ENCODE peak calls at places on chromosome 4, in seven cellular contexts. One of them, this sample, is unnamed.

GRCh38 chr4:153126137-153126536 is 78.1 kb upstream of the TRIM2 start:
- DNase-seq in HepG2: no peak
- DNase-seq in suprapubic skin: no peak
- DNase-seq in sigmoid colon: no peak
- DNase-seq in transverse colon: no peak
- DNase-seq in stomach: no peak
- DNase-seq in H1: no peak
- DNase-seq in this sample: no peak

GRCh38 chr4:85777908-85778808 is 303.2 kb downstream of the ARHGAP24 start:
- DNase-seq in HepG2: no peak
- DNase-seq in suprapubic skin: no peak
- DNase-seq in sigmoid colon: no peak
- DNase-seq in transverse colon: no peak
- DNase-seq in stomach: no peak
- DNase-seq in H1: no peak
- DNase-seq in this sample: no peak

GRCh38 chr4:154588198-154588597 is 2.3 kb downstream of the FGA start:
- DNase-seq in HepG2: no peak
- DNase-seq in suprapubic skin: no peak
- DNase-seq in sigmoid colon: no peak
- DNase-seq in transverse colon: no peak
- DNase-seq in stomach: no peak
- DNase-seq in H1: no peak
- DNase-seq in this sample: no peak

GRCh38 chr4:77432702-77433101 is 172.9 kb upstream of the CXCL13 start:
- DNase-seq in HepG2: peak; percentile 5
- DNase-seq in suprapubic skin: no peak
- DNase-seq in sigmoid colon: no peak
- DNase-seq in transverse colon: no peak
- DNase-seq in stomach: no peak
- DNase-seq in H1: no peak
- DNase-seq in this sample: no peak

GRCh38 chr4:2182981-2183380 is 58.9 kb downstream of the HAUS3 start:
- DNase-seq in HepG2: no peak
- DNase-seq in suprapubic skin: no peak
- DNase-seq in sigmoid colon: no peak
- DNase-seq in transverse colon: no peak
- DNase-seq in stomach: no peak
- DNase-seq in H1: no peak
- DNase-seq in this sample: no peak

GRCh38 chr4:53847935-53848334 is 216.5 kb downstream of the CHIC2 start:
- DNase-seq in HepG2: peak; percentile 17
- DNase-seq in suprapubic skin: no peak
- DNase-seq in sigmoid colon: no peak
- DNase-seq in transverse colon: peak; percentile 16
- DNase-seq in stomach: no peak
- DNase-seq in H1: no peak
- DNase-seq in this sample: no peak

GRCh38 chr4:72569719-72570235 is 756 bp upstream of the ADAMTS3 start:
- DNase-seq in HepG2: no peak
- DNase-seq in suprapubic skin: no peak
- DNase-seq in sigmoid colon: no peak
- DNase-seq in transverse colon: no peak
- DNase-seq in stomach: no peak
- DNase-seq in H1: no peak
- DNase-seq in this sample: no peak

GRCh38 chr4:51958199-51958968 is 61.8 kb downstream of the LRRC66 start:
- DNase-seq in HepG2: no peak
- DNase-seq in suprapubic skin: no peak
- DNase-seq in sigmoid colon: no peak
- DNase-seq in transverse colon: no peak
- DNase-seq in stomach: no peak
- DNase-seq in H1: no peak
- DNase-seq in this sample: no peak

GRCh38 chr4:162403956-162404355 is 240.2 kb upstream of the FSTL5 start:
- DNase-seq in HepG2: no peak
- DNase-seq in suprapubic skin: no peak
- DNase-seq in sigmoid colon: no peak
- DNase-seq in transverse colon: no peak
- DNase-seq in stomach: no peak
- DNase-seq in H1: no peak
- DNase-seq in this sample: no peak

GRCh38 chr4:37392540-37393255 is 148.2 kb downstream of the NWD2 start:
- DNase-seq in HepG2: no peak
- DNase-seq in suprapubic skin: peak; percentile 72
- DNase-seq in sigmoid colon: peak; percentile 70
- DNase-seq in transverse colon: peak; percentile 23
- DNase-seq in stomach: peak; percentile 50
- DNase-seq in H1: no peak
- DNase-seq in this sample: no peak

GRCh38 chr4:140256335-140256734 is 102.4 kb upstream of the MAML3 start:
- DNase-seq in HepG2: peak; percentile 38
- DNase-seq in suprapubic skin: no peak
- DNase-seq in sigmoid colon: no peak
- DNase-seq in transverse colon: peak; percentile 21
- DNase-seq in stomach: no peak
- DNase-seq in H1: no peak
- DNase-seq in this sample: no peak

GRCh38 chr4:108008721-108009120 is 19.0 kb downstream of the HADH start:
- DNase-seq in HepG2: no peak
- DNase-seq in suprapubic skin: no peak
- DNase-seq in sigmoid colon: no peak
- DNase-seq in transverse colon: no peak
- DNase-seq in stomach: no peak
- DNase-seq in H1: no peak
- DNase-seq in this sample: no peak

GRCh38 chr4:144663852-144664488 is 18.0 kb downstream of the HHIP start:
- DNase-seq in HepG2: no peak
- DNase-seq in suprapubic skin: no peak
- DNase-seq in sigmoid colon: no peak
- DNase-seq in transverse colon: no peak
- DNase-seq in stomach: no peak
- DNase-seq in H1: no peak
- DNase-seq in this sample: no peak

GRCh38 chr4:141142423-141142822 is 9.2 kb upstream of the RNF150 start:
- DNase-seq in HepG2: no peak
- DNase-seq in suprapubic skin: no peak
- DNase-seq in sigmoid colon: no peak
- DNase-seq in transverse colon: no peak
- DNase-seq in stomach: no peak
- DNase-seq in H1: no peak
- DNase-seq in this sample: peak; percentile 47

GRCh38 chr4:81196126-81196650 is 18.8 kb downstream of the PRKG2 start:
- DNase-seq in HepG2: no peak
- DNase-seq in suprapubic skin: no peak
- DNase-seq in sigmoid colon: no peak
- DNase-seq in transverse colon: no peak
- DNase-seq in stomach: no peak
- DNase-seq in H1: no peak
- DNase-seq in this sample: no peak

GRCh38 chr4:158777423-158777822 is 8.6 kb downstream of the FNIP2 start:
- DNase-seq in HepG2: peak; percentile 45
- DNase-seq in suprapubic skin: no peak
- DNase-seq in sigmoid colon: no peak
- DNase-seq in transverse colon: no peak
- DNase-seq in stomach: peak; percentile 47
- DNase-seq in H1: no peak
- DNase-seq in this sample: peak; percentile 3

GRCh38 chr4:109441858-109442480 is 8.4 kb downstream of the SEC24B start:
- DNase-seq in HepG2: no peak
- DNase-seq in suprapubic skin: no peak
- DNase-seq in sigmoid colon: no peak
- DNase-seq in transverse colon: no peak
- DNase-seq in stomach: no peak
- DNase-seq in H1: no peak
- DNase-seq in this sample: no peak

GRCh38 chr4:124097447-124097846 is 615.1 kb downstream of the ANKRD50 start:
- DNase-seq in HepG2: peak; percentile 1
- DNase-seq in suprapubic skin: no peak
- DNase-seq in sigmoid colon: no peak
- DNase-seq in transverse colon: no peak
- DNase-seq in stomach: no peak
- DNase-seq in H1: no peak
- DNase-seq in this sample: no peak

GRCh38 chr4:4761128-4761991 is 98.1 kb upstream of the MSX1 start:
- DNase-seq in HepG2: peak; percentile 20
- DNase-seq in suprapubic skin: no peak
- DNase-seq in sigmoid colon: no peak
- DNase-seq in transverse colon: no peak
- DNase-seq in stomach: no peak
- DNase-seq in H1: peak; percentile 55
- DNase-seq in this sample: no peak

GRCh38 chr4:166043801-166044200 is 170.8 kb downstream of the TLL1 start:
- DNase-seq in HepG2: no peak
- DNase-seq in suprapubic skin: no peak
- DNase-seq in sigmoid colon: no peak
- DNase-seq in transverse colon: no peak
- DNase-seq in stomach: no peak
- DNase-seq in H1: no peak
- DNase-seq in this sample: no peak

GRCh38 chr4:23135792-23136645 is 443.3 kb downstream of the GBA3 start:
- DNase-seq in HepG2: peak; percentile 35
- DNase-seq in suprapubic skin: no peak
- DNase-seq in sigmoid colon: no peak
- DNase-seq in transverse colon: no peak
- DNase-seq in stomach: no peak
- DNase-seq in H1: no peak
- DNase-seq in this sample: no peak

GRCh38 chr4:186216465-186217024 is 10.8 kb upstream of the KLKB1 start:
- DNase-seq in HepG2: no peak
- DNase-seq in suprapubic skin: no peak
- DNase-seq in sigmoid colon: no peak
- DNase-seq in transverse colon: no peak
- DNase-seq in stomach: no peak
- DNase-seq in H1: no peak
- DNase-seq in this sample: no peak

GRCh38 chr4:143251348-143251747 is 66.6 kb downstream of the USP38 start:
- DNase-seq in HepG2: no peak
- DNase-seq in suprapubic skin: no peak
- DNase-seq in sigmoid colon: no peak
- DNase-seq in transverse colon: peak; percentile 19
- DNase-seq in stomach: no peak
- DNase-seq in H1: no peak
- DNase-seq in this sample: no peak

GRCh38 chr4:158277558-158277957 is 67.3 kb downstream of the TMEM144 start:
- DNase-seq in HepG2: no peak
- DNase-seq in suprapubic skin: no peak
- DNase-seq in sigmoid colon: no peak
- DNase-seq in transverse colon: no peak
- DNase-seq in stomach: no peak
- DNase-seq in H1: no peak
- DNase-seq in this sample: peak; percentile 13

DNA sequence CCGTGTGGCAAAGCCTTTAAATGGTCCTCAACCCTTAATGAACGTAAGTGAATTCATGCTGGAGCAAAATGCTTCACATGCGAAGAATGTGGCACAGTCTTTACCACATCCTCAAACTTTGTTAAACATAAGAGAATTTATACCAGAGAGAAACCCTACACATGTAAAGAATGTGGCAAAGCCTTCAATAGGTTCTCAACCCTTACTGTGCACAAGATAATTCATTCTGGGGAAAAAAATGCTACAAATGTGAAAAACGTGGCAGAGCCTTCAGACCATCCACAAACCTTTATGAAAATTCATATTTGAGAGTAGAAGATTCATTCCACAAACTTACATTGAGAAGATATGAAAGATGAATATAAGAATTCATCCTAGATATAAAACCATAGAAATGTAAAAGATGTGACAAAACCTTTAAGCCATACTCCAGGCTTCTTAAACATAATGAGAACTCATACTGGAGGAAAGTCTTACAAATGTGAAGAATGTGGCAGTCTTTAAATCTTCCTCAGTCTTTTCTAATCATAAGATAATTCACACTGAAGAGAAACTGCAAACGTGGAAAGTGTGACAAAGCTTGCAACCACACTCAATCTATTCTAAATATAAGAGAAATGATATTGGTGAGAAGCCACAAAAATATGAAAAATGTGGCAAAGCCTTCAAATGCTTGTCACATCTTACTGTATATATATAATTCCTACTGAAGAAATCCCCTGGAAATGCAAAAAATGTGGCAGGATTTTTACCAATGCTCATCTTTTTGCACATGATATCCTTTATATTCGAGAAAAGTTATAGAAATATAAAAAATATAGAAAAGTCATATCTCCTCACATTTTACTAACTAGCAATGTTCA is 36.9 kb downstream of the ZNF141 start:
- DNase-seq in HepG2: no peak
- DNase-seq in suprapubic skin: no peak
- DNase-seq in sigmoid colon: no peak
- DNase-seq in transverse colon: no peak
- DNase-seq in stomach: no peak
- DNase-seq in H1: no peak
- DNase-seq in this sample: no peak
- H3K9me3 ChIP-seq in HepG2: peaks cover 82% of the 10 kb centered on the region
- H3K9me3 ChIP-seq in suprapubic skin: peaks cover 91% of the 10 kb centered on the region
- H3K9me3 ChIP-seq in sigmoid colon: peaks cover 44% of the 10 kb centered on the region
- H3K9me3 ChIP-seq in transverse colon: peaks cover 97% of the 10 kb centered on the region
- H3K9me3 ChIP-seq in stomach: peaks cover 100% of the 10 kb centered on the region
- H3K9me3 ChIP-seq in H1: peaks cover 85% of the 10 kb centered on the region
- H3K9me3 ChIP-seq in this sample: peaks cover 92% of the 10 kb centered on the region

GRCh38 chr4:10096201-10096975 is 20.2 kb downstream of the WDR1 start:
- DNase-seq in HepG2: no peak
- DNase-seq in suprapubic skin: no peak
- DNase-seq in sigmoid colon: peak; percentile 83
- DNase-seq in transverse colon: peak; percentile 70
- DNase-seq in stomach: peak; percentile 63
- DNase-seq in H1: no peak
- DNase-seq in this sample: peak; percentile 81
- TF ChIP-seq POLR2AphosphoS5 in HepG2: no peak
- TF ChIP-seq POLR2AphosphoS5 in suprapubic skin: no peak
- TF ChIP-seq POLR2AphosphoS5 in sigmoid colon: peak; percentile 67
- TF ChIP-seq POLR2AphosphoS5 in transverse colon: no peak
- TF ChIP-seq POLR2AphosphoS5 in stomach: peak; percentile 14
- TF ChIP-seq POLR2AphosphoS5 in H1: no peak
- TF ChIP-seq POLR2AphosphoS5 in this sample: no peak

GRCh38 chr4:174283507-174284180 is at the start of the genes CEP44 and FBXO8:
- DNase-seq in HepG2: peak; percentile 70
- DNase-seq in suprapubic skin: peak; percentile 87
- DNase-seq in sigmoid colon: peak; percentile 87
- DNase-seq in transverse colon: peak; percentile 72
- DNase-seq in stomach: peak; percentile 65
- DNase-seq in H1: peak; percentile 80
- DNase-seq in this sample: peak; percentile 71
- TF ChIP-seq EP300 in HepG2: peak; percentile 73
- TF ChIP-seq EP300 in suprapubic skin: no peak
- TF ChIP-seq EP300 in sigmoid colon: no peak
- TF ChIP-seq EP300 in transverse colon: no peak
- TF ChIP-seq EP300 in stomach: no peak
- TF ChIP-seq EP300 in H1: peak; percentile 95
- TF ChIP-seq EP300 in this sample: no peak

DNA sequence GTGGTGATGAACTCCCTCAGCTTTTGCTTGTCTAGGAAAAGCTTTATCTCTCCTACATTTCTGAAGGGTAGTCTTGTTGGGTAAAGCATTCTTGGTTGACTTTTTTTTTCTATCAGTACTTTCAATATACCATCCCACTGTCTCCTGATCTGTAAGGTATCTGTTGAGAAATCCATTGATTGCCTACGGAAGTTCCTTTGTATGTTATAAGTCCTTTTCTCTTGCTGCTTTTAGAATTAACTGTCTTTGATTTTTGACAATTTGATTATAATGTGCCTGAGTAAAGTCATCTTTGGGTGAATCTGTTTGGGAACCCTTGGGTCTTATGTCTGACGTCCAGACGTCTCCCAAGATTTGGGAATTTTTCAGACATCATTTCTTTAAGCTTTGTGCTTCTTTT is 30.8 kb downstream of the SCLT1 start:
- DNase-seq in HepG2: no peak
- DNase-seq in suprapubic skin: no peak
- DNase-seq in sigmoid colon: no peak
- DNase-seq in transverse colon: no peak
- DNase-seq in stomach: no peak
- DNase-seq in H1: no peak
- DNase-seq in this sample: no peak
- H3K9me3 ChIP-seq in HepG2: peaks cover 62% of the 10 kb centered on the region
- H3K9me3 ChIP-seq in suprapubic skin: peaks cover 55% of the 10 kb centered on the region
- H3K9me3 ChIP-seq in sigmoid colon: peaks cover 28% of the 10 kb centered on the region
- H3K9me3 ChIP-seq in transverse colon: peaks cover 52% of the 10 kb centered on the region
- H3K9me3 ChIP-seq in stomach: peaks cover 70% of the 10 kb centered on the region
- H3K9me3 ChIP-seq in H1: peaks cover 41% of the 10 kb centered on the region
- H3K9me3 ChIP-seq in this sample: peaks cover 19% of the 10 kb centered on the region